ENCODE peak calls at places on chromosomes 6 and 20, in eight cellular contexts. S is PC-3, K is pancreas, J is neural progenitor cell, X is lower lobe of right lung, Z is type B pancreatic cell, W is AG09309, T is breast epithelium. M is an unnamed sample.

GRCh38 chr20:50762435-50763201 is 31.2 kb downstream of the PARD6B start:
- DNase-seq in S (peak), K (peak), J (no peak), X (peak), Z (no peak), W (peak), T (peak), M (no peak)

GRCh38 chr6:32107447-32107846 is 1.7 kb downstream of the TNXB start:
- DNase-seq in S (peak), K (no peak), J (no peak), X (no peak), Z (no peak), W (no peak), T (no peak), M (no peak)

GRCh38 chr6:161111256-161111655 is 119.7 kb downstream of the MAP3K4 start:
- DNase-seq in S (no peak), K (no peak), J (no peak), X (no peak), Z (no peak), W (no peak), T (no peak), M (no peak)

GRCh38 chr6:2782356-2782708 is 17.1 kb downstream of the WRNIP1 start:
- DNase-seq in S (no peak), K (no peak), J (no peak), X (no peak), Z (no peak), W (no peak), T (no peak), M (no peak)

GRCh38 chr6:76682842-76683241 is 610.4 kb upstream of the IMPG1 start:
- DNase-seq in S (peak), K (no peak), J (peak), X (no peak), Z (no peak), W (no peak), T (no peak), M (no peak)

GRCh38 chr6:110325197-110325596 is 33.0 kb downstream of the METTL24 start:
- DNase-seq in S (peak), K (peak), J (no peak), X (no peak), Z (no peak), W (peak), T (no peak), M (no peak)

GRCh38 chr20:24102290-24102689 is 113.7 kb upstream of the GGTLC1 start:
- DNase-seq in S (peak), K (no peak), J (peak), X (no peak), Z (no peak), W (no peak), T (no peak), M (no peak)

GRCh38 chr20:39152126-39152525 is 190.0 kb downstream of the DHX35 start:
- DNase-seq in S (peak), K (no peak), J (no peak), X (no peak), Z (no peak), W (no peak), T (peak), M (no peak)

GRCh38 chr6:26125015-26125690 is 37.9 kb downstream of the HFE start:
- DNase-seq in S (peak), K (peak), J (peak), X (peak), Z (no peak), W (no peak), T (no peak), M (no peak)

GRCh38 chr6:25777031-25777430 is 22.5 kb downstream of the SLC17A4 start:
- DNase-seq in S (peak), K (no peak), J (no peak), X (no peak), Z (no peak), W (no peak), T (no peak), M (no peak)

GRCh38 chr6:11650297-11650696 is 112.7 kb downstream of the TMEM170B start:
- DNase-seq in S (peak), K (no peak), J (peak), X (no peak), Z (no peak), W (no peak), T (no peak), M (no peak)

GRCh38 chr20:14127831-14128230 is 132.5 kb downstream of the MACROD2 start:
- DNase-seq in S (no peak), K (no peak), J (no peak), X (no peak), Z (no peak), W (no peak), T (no peak), M (no peak)

GRCh38 chr20:58106143-58106750 is 122.2 kb downstream of the ANKRD60 start:
- DNase-seq in S (no peak), K (no peak), J (no peak), X (no peak), Z (no peak), W (no peak), T (no peak), M (no peak)

GRCh38 chr6:28585335-28585734 is 59.7 kb downstream of the GPX5 start:
- DNase-seq in S (peak), K (no peak), J (no peak), X (no peak), Z (no peak), W (no peak), T (no peak), M (no peak)

GRCh38 chr20:62087227-62087626 is 21.5 kb upstream of the TAF4 start:
- DNase-seq in S (peak), K (no peak), J (peak), X (no peak), Z (no peak), W (no peak), T (no peak), M (no peak)

GRCh38 chr20:38121741-38122140 is 43.3 kb downstream of the TGM2 start:
- DNase-seq in S (no peak), K (no peak), J (no peak), X (no peak), Z (no peak), W (no peak), T (no peak), M (no peak)

GRCh38 chr20:41050361-41051019 is 21.9 kb downstream of the TOP1 start:
- DNase-seq in S (no peak), K (no peak), J (no peak), X (no peak), Z (no peak), W (no peak), T (no peak), M (no peak)

GRCh38 chr20:62647521-62648317 is 5.4 kb downstream of the SLCO4A1 start:
- DNase-seq in S (no peak), K (no peak), J (peak), X (no peak), Z (no peak), W (no peak), T (no peak), M (no peak)

GRCh38 chr20:47263502-47264084 is 92.9 kb downstream of the ZMYND8 start:
- DNase-seq in S (no peak), K (no peak), J (no peak), X (no peak), Z (no peak), W (no peak), T (no peak), M (no peak)
- TF ChIP-seq CTCF in S (no peak), K (no peak), J (no peak), X (no peak), Z (no peak), W (no peak), T (no peak), M (no peak)

GRCh38 chr6:125192610-125192930 is 39.0 kb downstream of the TPD52L1 start:
- DNase-seq in S (no peak), K (no peak), J (no peak), X (no peak), Z (no peak), W (no peak), T (no peak), M (no peak)
- TF ChIP-seq CTCF in S (peak), K (no peak), J (no peak), X (no peak), Z (peak), W (no peak), T (no peak), M (no peak)

DNA sequence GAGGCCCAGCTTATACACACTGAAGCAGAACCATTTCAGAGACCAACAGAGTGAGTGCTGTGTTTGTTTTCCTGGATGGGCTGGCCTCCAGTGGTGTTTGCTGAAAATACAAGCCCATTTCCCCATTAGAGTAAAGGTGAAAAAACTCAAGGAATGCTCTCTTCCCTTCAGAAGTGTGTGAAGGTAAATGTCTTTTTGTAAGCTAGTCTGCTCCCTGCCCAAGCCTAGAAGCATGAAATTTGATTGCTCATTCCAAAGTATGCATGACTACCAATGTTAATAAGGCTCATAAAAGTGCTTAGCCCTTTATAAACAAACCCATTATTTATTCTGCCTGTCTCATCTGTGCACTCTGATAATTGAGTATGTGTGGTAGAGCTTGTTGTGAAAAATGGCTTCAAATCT is 59.1 kb downstream of the ADGRF1 start:
- DNase-seq in S (peak), K (no peak), J (peak), X (no peak), Z (no peak), W (peak), T (no peak), M (no peak)
- TF ChIP-seq CTCF in S (peak), K (no peak), J (peak), X (peak), Z (no peak), W (no peak), T (no peak), M (no peak)

GRCh38 chr6:35729722-35730121 is 7.1 kb upstream of the ARMC12 start:
- DNase-seq in S (no peak), K (no peak), J (no peak), X (no peak), Z (no peak), W (no peak), T (peak), M (no peak)

GRCh38 chr6:35730745-35731413 is 6.0 kb upstream of the ARMC12 start:
- DNase-seq in S (no peak), K (peak), J (no peak), X (no peak), Z (no peak), W (no peak), T (no peak), M (no peak)

GRCh38 chr6:35731414-35731735 is 5.5 kb upstream of the ARMC12 start:
- DNase-seq in S (peak), K (peak), J (peak), X (peak), Z (peak), W (no peak), T (peak), M (peak)

GRCh38 chr6:35733633-35734032 is 3.2 kb upstream of the ARMC12 start:
- DNase-seq in S (no peak), K (peak), J (no peak), X (no peak), Z (no peak), W (no peak), T (no peak), M (no peak)

DNA sequence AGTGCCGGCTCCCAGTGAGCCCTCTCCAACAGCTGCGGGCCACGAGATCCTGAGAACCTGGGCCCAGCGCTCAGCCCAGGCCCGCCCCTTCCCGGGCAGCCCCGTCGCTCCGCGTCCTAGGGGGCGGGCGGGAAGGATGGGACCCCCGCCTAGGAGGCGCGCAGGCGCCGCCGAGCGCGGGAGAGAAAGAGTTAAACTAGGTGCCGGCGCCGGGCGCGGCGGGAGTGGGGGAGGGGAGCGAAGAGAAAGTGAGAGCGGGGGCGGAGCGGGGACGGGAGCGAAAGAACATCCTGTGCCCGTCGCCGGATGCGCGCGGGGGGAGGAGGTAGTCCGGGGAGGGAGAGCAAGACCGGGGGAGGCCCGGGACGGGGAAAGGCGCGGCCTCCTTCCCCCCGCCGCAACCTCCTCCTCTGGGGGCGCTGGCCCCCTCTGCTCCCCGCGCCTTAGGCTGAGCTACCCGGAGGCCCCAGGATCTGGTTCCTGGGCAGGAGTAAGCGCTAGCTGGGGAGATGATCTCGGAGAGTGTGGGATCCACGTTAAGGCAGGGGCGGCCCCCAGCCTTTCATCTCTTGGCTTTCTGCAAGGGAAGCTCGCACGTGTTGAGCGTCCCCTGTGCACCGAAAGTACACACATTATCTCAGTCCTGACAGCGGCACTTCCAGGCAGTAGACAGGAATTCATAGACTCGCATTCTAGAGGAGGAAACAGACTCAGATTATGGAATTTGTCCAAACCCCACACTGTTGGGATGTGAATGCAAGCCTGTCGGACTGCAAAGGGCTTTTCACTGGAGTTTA is 4.9 kb upstream of the ARMC12 start:
- DNase-seq in S (peak), K (peak), J (peak), X (peak), Z (peak), W (no peak), T (peak), M (peak)
- TF ChIP-seq CTCF in S (peak), K (no peak), J (peak), X (peak), Z (peak), W (no peak), T (peak), M (no peak)

DNA sequence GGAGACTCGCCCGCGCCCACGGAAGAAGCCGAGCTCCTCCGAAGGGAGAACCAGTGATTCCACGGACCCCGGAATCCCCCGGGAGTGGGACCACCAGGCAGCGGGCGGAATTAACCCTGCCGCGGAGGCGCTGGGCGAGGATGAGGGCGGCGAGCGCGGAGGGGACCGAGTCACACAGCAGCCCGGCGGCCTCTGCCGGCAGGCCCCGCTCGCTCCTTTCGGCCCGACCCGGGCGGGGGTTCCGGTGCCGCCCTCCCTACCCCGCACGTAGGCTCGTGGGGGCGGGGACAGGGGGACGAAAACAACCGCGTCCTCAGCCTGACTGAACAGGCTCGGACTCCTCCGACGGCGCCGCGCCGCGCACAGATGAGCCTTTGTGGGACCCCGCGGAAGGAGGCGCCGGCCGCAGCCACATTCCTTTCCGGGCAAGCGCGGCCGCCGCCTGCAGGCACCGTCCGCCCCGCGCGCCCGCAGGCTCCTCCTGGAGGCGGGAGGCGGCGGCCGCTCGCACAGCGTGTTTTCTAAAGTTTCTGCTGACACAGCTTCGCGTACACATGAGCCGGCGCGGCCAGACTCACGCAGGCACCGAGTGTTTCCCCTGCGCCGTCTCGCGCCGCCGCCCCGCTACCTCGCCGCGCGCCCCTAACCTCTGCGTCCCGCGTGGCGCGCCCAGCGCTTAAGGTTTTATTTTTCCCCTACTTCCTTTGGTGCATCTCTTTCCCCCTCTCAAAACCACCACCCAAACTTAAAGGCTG is 244.3 kb downstream of the ARID1B start:
- DNase-seq in S (peak), K (peak), J (peak), X (peak), Z (peak), W (peak), T (peak), M (peak)
- TF ChIP-seq CTCF in S (peak), K (no peak), J (peak), X (peak), Z (peak), W (peak), T (peak), M (no peak)

DNA sequence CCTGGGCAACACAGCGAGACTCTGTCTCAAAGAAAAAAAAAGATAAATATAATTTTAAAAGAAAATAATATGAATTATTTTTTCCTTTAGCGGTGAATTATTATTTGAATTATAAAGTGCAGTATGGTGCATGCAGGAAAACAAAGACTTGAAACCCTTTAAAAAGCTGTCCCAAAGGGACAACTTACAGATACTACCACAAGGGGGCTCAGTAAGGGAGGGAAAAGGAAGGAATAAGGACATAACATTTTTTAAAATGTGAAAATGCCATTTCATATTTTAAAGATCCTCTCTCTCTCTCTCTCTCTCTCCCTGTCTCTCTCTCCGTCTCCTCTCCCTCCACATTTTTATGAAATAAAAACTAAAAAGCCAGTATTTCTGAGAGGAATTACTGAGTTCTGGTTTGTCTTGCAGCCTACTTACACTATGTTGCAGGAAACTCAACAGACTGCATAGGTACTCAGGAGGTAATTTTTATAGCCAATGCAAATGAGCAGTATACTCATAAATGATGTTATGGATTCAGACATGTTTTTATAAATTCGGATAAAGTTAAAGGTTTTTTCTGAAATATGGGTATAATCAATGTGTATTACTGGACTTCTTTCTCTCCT is 455.0 kb upstream of the GJE1 start:
- DNase-seq in S (peak), K (no peak), J (peak), X (no peak), Z (no peak), W (no peak), T (no peak), M (no peak)
- TF ChIP-seq CTCF in S (peak), K (peak), J (peak), X (peak), Z (peak), W (peak), T (no peak), M (no peak)

DNA sequence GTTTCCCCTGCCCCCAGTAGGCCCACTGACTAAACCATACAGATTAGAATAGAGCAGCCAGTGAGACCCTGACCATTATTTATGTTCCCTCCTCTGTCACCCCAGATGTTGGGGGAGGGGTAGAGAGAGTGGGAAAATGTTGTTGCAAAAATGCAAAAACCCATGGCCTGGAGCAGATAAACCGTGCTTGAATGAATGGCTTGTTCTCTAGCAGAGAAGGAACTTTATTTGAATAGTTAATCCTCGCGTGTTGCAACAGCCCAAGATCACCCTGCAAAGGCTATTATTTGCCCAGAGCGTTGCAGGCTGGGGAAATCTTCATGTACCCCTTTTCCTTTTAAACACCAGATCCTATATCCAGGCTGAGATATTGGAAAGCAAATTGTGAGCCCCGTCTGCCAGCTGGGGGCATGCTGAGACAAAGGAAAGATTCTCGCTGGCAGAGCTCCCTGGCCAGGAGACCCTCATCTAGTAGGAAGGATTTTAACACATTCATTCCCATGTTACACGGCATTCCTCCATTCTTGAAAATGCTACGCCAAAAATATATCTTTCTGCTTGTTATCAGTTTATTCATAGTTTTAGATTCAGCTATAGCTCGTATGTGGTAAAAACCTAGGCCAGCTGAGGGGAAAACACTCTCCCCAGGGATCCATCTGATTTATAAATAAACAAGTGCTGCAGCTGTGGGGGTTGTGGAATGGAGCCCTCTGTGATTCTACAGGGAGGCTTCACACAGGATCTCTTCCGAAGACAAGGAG is 53.0 kb downstream of the LINC00237 start:
- DNase-seq in S (no peak), K (no peak), J (peak), X (no peak), Z (no peak), W (no peak), T (no peak), M (no peak)
- TF ChIP-seq CTCF in S (peak), K (no peak), J (peak), X (no peak), Z (no peak), W (no peak), T (no peak), M (no peak)

DNA sequence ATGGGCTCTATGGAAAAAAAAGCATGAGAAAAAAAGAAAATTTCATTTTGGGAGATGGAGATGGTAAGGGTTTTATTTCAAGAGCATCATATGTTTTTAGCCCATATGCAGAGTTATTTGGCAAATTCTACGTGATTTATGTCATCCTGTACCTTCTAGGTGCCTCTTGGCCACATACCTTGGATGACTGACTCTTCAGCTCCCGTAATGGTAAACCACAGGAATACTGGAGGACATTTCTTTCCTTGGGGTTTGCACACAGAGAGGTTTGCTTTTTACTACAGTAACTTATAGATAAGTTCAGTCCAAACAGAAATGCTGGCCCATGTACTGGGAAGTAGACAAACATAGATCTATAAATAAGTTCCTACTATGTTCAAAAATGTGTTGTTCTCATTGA is 132.2 kb downstream of the SH3BGRL2 start:
- DNase-seq in S (no peak), K (no peak), J (no peak), X (no peak), Z (no peak), W (no peak), T (no peak), M (no peak)
- TF ChIP-seq CTCF in S (no peak), K (no peak), J (no peak), X (no peak), Z (no peak), W (no peak), T (no peak), M (no peak)

M was measured in activated B cell treated with CpG ODN at 0.5 μM for 24 hours.